ENCODE peak calls at places on chromosome 15, in seven cellular contexts. C, P, R, F, J, K and Y are unnamed samples.

GRCh38 chr15:64158363-64159134 is 4.3 kb downstream of the PPIB start:
- DNase-seq in K (no peak), R (no peak), J (no peak), P (no peak), F (no peak), C (no peak), Y (no peak)

GRCh38 chr15:52737720-52738119 is 52.4 kb downstream of the ONECUT1 start:
- DNase-seq in F (no peak), K (no peak), C (no peak), P (no peak), R (no peak), J (no peak), Y (no peak)

GRCh38 chr15:29134239-29134638 is 135.4 kb downstream of the NSMCE3 start:
- DNase-seq in P (no peak), J (no peak), C (no peak), R (peak; percentile 53), F (no peak), K (no peak), Y (no peak)

GRCh38 chr15:61157933-61158332 is 71.2 kb downstream of the RORA start:
- DNase-seq in R (no peak), P (no peak), F (no peak), K (peak; percentile 71), C (peak; percentile 95), J (no peak), Y (peak; percentile 38)

GRCh38 chr15:55774113-55774970 is 31.4 kb upstream of the PRTG start:
- DNase-seq in K (no peak), R (no peak), P (peak; percentile 37), C (no peak), F (peak; percentile 10), J (peak; percentile 4), Y (peak; percentile 55)

GRCh38 chr15:90558182-90558581 is 28.5 kb downstream of the CRTC3 start:
- DNase-seq in F (no peak), K (no peak), C (peak; percentile 92), P (no peak), R (no peak), J (no peak), Y (peak; percentile 72)

GRCh38 chr15:39472661-39473657 is 107.9 kb upstream of the THBS1 start:
- DNase-seq in P (no peak), J (no peak), F (peak; percentile 99), C (peak; percentile 98), R (peak; percentile 78), K (peak; percentile 85), Y (peak; percentile 62)

GRCh38 chr15:81161215-81161673 is 27.2 kb downstream of the CFAP161 start:
- DNase-seq in J (no peak), R (no peak), P (no peak), C (no peak), K (no peak), F (no peak), Y (no peak)

GRCh38 chr15:72155635-72156616 is 37.7 kb downstream of the SENP8 start:
- DNase-seq in J (peak; percentile 61), R (peak; percentile 91), F (peak; percentile 74), C (peak; percentile 96), K (peak; percentile 90), P (peak; percentile 83), Y (peak; percentile 95)

GRCh38 chr15:42149493-42150245 is 6.8 kb downstream of the PLA2G4F start:
- DNase-seq in J (no peak), P (no peak), K (no peak), R (peak; percentile 52), C (no peak), F (no peak), Y (no peak)

GRCh38 chr15:70488002-70488605 is 275.3 kb downstream of the UACA start:
- DNase-seq in F (peak; percentile 67), R (peak; percentile 89), P (peak; percentile 75), K (peak; percentile 82), C (no peak), J (peak; percentile 48), Y (peak; percentile 75)

GRCh38 chr15:78617131-78617915 is 3.5 kb downstream of the CHRNA3 start:
- DNase-seq in J (no peak), R (peak; percentile 33), K (no peak), C (no peak), F (no peak), P (no peak), Y (no peak)

GRCh38 chr15:28003302-28004037 is 95.6 kb downstream of the OCA2 start:
- DNase-seq in P (no peak), K (no peak), R (peak; percentile 58), C (peak; percentile 88), F (no peak), J (no peak), Y (peak; percentile 8)

GRCh38 chr15:76991048-76991447 is 3.9 kb upstream of the PSTPIP1 start:
- DNase-seq in K (no peak), C (no peak), J (no peak), F (no peak), P (no peak), R (peak; percentile 79), Y (no peak)

GRCh38 chr15:66880380-66881155 is 178.5 kb downstream of the SMAD6 start:
- DNase-seq in C (peak; percentile 72), K (no peak), R (peak; percentile 36), P (no peak), J (no peak), F (no peak), Y (no peak)

GRCh38 chr15:99474981-99475753 is 90.6 kb upstream of the MEF2A start:
- DNase-seq in C (no peak), P (no peak), K (peak; percentile 85), R (no peak), J (no peak), F (no peak), Y (no peak)

GRCh38 chr15:41429003-41429890 is 12.4 kb downstream of the RTF1 start:
- DNase-seq in R (no peak), J (no peak), K (no peak), P (no peak), C (no peak), F (peak; percentile 19), Y (peak; percentile 23)

GRCh38 chr15:59274126-59274970 is 67.7 kb downstream of the LDHAL6B start:
- DNase-seq in F (peak; percentile 61), J (no peak), K (no peak), R (no peak), C (no peak), P (no peak), Y (no peak)

GRCh38 chr15:100108846-100109245 is 232.9 kb downstream of the ADAMTS17 start:
- DNase-seq in C (no peak), F (no peak), P (no peak), R (peak; percentile 61), K (no peak), J (no peak), Y (no peak)

GRCh38 chr15:65818927-65819562 is 27.0 kb upstream of the DENND4A start:
- DNase-seq in K (no peak), R (no peak), F (peak; percentile 25), P (no peak), J (no peak), C (no peak), Y (no peak)
- H3K27ac ChIP-seq in K (no peak overlapping the region), R (peak overlapping the region; percentile 71), F (no peak overlapping the region), P (peak overlapping the region; percentile 84), J (peak overlapping the region; percentile 95), C (peak overlapping the region; percentile 15), Y (no peak overlapping the region)

DNA sequence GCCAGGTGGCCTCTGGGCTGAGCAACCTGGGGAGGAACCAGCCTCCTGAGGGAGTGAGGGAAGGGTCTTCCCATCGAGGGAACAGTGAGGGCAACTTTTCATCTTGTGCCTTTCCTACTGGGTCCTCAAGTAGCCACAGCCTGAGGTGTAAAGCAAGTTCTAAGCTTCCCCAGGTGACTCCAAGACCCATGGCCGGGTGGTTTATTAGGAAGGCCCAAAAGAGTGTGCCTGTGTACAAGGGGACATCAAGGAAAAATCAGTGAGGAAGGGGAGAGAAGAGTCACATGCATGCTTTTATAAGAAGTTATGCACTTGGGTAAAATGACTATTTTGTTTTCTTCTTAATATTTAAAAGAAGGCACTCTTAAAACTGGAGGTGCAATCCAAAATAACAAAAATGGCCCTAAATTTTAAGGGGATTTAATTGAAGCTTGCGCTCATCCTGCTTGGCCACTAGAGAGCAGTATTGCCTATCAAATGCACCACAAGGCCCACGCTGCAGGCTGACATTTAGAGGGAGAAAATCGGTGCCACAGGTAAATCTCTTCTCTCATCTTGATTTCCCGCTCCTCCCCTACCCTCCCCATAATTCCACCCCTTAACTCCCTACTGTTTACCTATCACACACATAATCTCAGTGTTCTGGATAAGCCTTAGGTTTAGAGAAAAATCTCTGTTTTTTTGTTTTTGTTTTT is 6.7 kb downstream of the NANOGP8 start:
- DNase-seq in R (no peak), F (peak; percentile 72), C (no peak), J (peak; percentile 11), K (no peak), P (peak; percentile 34), Y (no peak)
- H3K4me1 ChIP-seq in R (no peaks in the 10 kb centered on the region), F (peaks cover 5% of the 10 kb centered on the region), C (peaks cover 20% of the 10 kb centered on the region), J (no peaks in the 10 kb centered on the region), K (no peaks in the 10 kb centered on the region), P (no peaks in the 10 kb centered on the region), Y (no peaks in the 10 kb centered on the region)

GRCh38 chr15:69305204-69305931 is 6.7 kb downstream of the PAQR5 start:
- DNase-seq in F (peak; percentile 96), R (no peak), K (no peak), J (no peak), P (no peak), C (no peak), Y (peak; percentile 67)

GRCh38 chr15:69302929-69303328 is 4.2 kb downstream of the PAQR5 start:
- DNase-seq in C (no peak), J (no peak), R (no peak), P (no peak), F (no peak), K (no peak), Y (no peak)

GRCh38 chr15:69304176-69304533 is 5.4 kb downstream of the PAQR5 start:
- DNase-seq in J (no peak), K (no peak), R (no peak), F (peak; percentile 92), C (no peak), P (no peak), Y (no peak)

GRCh38 chr15:69305933-69306568 is 7.3 kb downstream of the PAQR5 start:
- DNase-seq in K (no peak), C (no peak), F (no peak), J (no peak), P (no peak), R (no peak), Y (no peak)

GRCh38 chr15:69303337-69304175 is 4.8 kb downstream of the PAQR5 start:
- DNase-seq in P (no peak), J (no peak), K (no peak), F (peak; percentile 55), C (no peak), R (no peak), Y (no peak)
- H3K27ac ChIP-seq in P (no peak overlapping the region), J (no peak overlapping the region), K (no peak overlapping the region), F (peak overlapping the region; percentile 59), C (no peak overlapping the region), R (no peak overlapping the region), Y (peak overlapping the region; percentile 55)

GRCh38 chr15:75200391-75200764 is 1.3 kb upstream of the C15orf39 start:
- DNase-seq in C (no peak), R (no peak), F (no peak), K (no peak), P (no peak), J (no peak), Y (no peak)

GRCh38 chr15:75202251-75203016 is 752 bp downstream of the C15orf39 start:
- DNase-seq in J (peak; percentile 79), C (peak; percentile 95), F (peak; percentile 86), P (peak; percentile 87), K (peak; percentile 88), R (peak; percentile 97), Y (peak; percentile 83)

GRCh38 chr15:75200765-75201608 is 695 bp upstream of the C15orf39 start:
- DNase-seq in C (no peak), K (no peak), P (peak; percentile 39), J (peak; percentile 30), F (no peak), R (peak; percentile 87), Y (peak; percentile 87)

GRCh38 chr15:75203017-75203907 is 1.6 kb downstream of the C15orf39 start:
- DNase-seq in P (no peak), C (no peak), J (no peak), K (no peak), F (peak; percentile 12), R (no peak), Y (peak; percentile 42)

GRCh38 chr15:75201609-75202250 is at the start of gene C15orf39:
- DNase-seq in J (peak; percentile 70), P (peak; percentile 72), R (peak; percentile 95), C (peak; percentile 94), F (peak; percentile 52), K (peak; percentile 85), Y (peak; percentile 71)
- H3K4me1 ChIP-seq in J (peaks cover 42% of the 10 kb centered on the region), P (peaks cover 23% of the 10 kb centered on the region), R (peaks cover 78% of the 10 kb centered on the region), C (peaks cover 50% of the 10 kb centered on the region), F (peaks cover 8% of the 10 kb centered on the region), K (peaks cover 20% of the 10 kb centered on the region), Y (peaks cover 29% of the 10 kb centered on the region)